ENCODE peak calls at places on chromosome 19, in five cellular contexts. L is H1, Q is A549, N is K562, B is HepG2. J is an unnamed sample.

GRCh38 chr19:31110331-31110730 is 238.9 kb downstream of the TSHZ3 start:
- DNase-seq in L (peak), Q (peak), N (no peak), B (no peak), J (no peak)

GRCh38 chr19:48308695-48309586 is 16.4 kb upstream of the EMP3 start:
- DNase-seq in L (no peak), Q (peak), N (peak), B (peak), J (no peak)

GRCh38 chr19:45592366-45592765 is 7.8 kb upstream of the OPA3 start:
- DNase-seq in L (no peak), Q (no peak), N (no peak), B (no peak), J (no peak)

GRCh38 chr19:45848922-45849321 is 14.0 kb downstream of the SYMPK start:
- DNase-seq in L (no peak), Q (peak), N (no peak), B (peak), J (no peak)

GRCh38 chr19:1069009-1069779 is 2.2 kb downstream of the ARHGAP45 start:
- DNase-seq in L (no peak), Q (no peak), N (no peak), B (no peak), J (no peak)

GRCh38 chr19:12350890-12351197 is 14.6 kb downstream of the ZNF442 start:
- DNase-seq in L (no peak), Q (no peak), N (no peak), B (no peak), J (no peak)

GRCh38 chr19:3958836-3959765 is 11.8 kb downstream of the DAPK3 start:
- DNase-seq in L (no peak), Q (no peak), N (no peak), B (no peak), J (no peak)

GRCh38 chr19:16118489-16119033 is 6.9 kb downstream of the RAB8A start:
- DNase-seq in L (no peak), Q (no peak), N (no peak), B (no peak), J (peak)

GRCh38 chr19:41426116-41426841 is 895 bp downstream of the B3GNT8 start:
- DNase-seq in L (no peak), Q (no peak), N (no peak), B (no peak), J (no peak)

GRCh38 chr19:33795370-33796163 is 1.1 kb upstream of the KCTD15 start:
- DNase-seq in L (no peak), Q (peak), N (peak), B (peak), J (no peak)

GRCh38 chr19:850221-850978 is 1.7 kb upstream of the ELANE start:
- DNase-seq in L (no peak), Q (peak), N (peak), B (no peak), J (no peak)

GRCh38 chr19:4113398-4114088 is 10.4 kb downstream of the MAP2K2 start:
- DNase-seq in L (no peak), Q (no peak), N (no peak), B (no peak), J (no peak)

GRCh38 chr19:10419646-10420443 is 493 bp upstream of the PDE4A start:
- DNase-seq in L (peak), Q (peak), N (peak), B (no peak), J (no peak)

GRCh38 chr19:42115219-42115618 is 17.0 kb downstream of the POU2F2 start:
- DNase-seq in L (no peak), Q (no peak), N (no peak), B (no peak), J (no peak)

GRCh38 chr19:32921624-32922023 is 50.1 kb downstream of the CEP89 start:
- DNase-seq in L (no peak), Q (no peak), N (no peak), B (no peak), J (no peak)

GRCh38 chr19:54211214-54211613 is 10.6 kb downstream of the RPS9 start:
- DNase-seq in L (no peak), Q (no peak), N (no peak), B (no peak), J (no peak)

GRCh38 chr19:2302319-2303208 is 5.4 kb downstream of the LINGO3 start:
- DNase-seq in L (no peak), Q (no peak), N (peak), B (no peak), J (no peak)

GRCh38 chr19:56155124-56155687 is 14.1 kb downstream of the ZNF444 start:
- DNase-seq in L (no peak), Q (peak), N (peak), B (no peak), J (no peak)

GRCh38 chr19:5891938-5892771 is 11.4 kb downstream of the NDUFA11 start:
- DNase-seq in L (no peak), Q (peak), N (peak), B (no peak), J (no peak)

GRCh38 chr19:12932392-12933286 is 872 bp downstream of the FARSA start:
- DNase-seq in L (no peak), Q (no peak), N (no peak), B (no peak), J (no peak)

GRCh38 chr19:56115490-56115889 is 5.6 kb downstream of the ZNF787 start:
- DNase-seq in L (no peak), Q (no peak), N (no peak), B (no peak), J (no peak)

GRCh38 chr19:57248646-57249045 is 8.2 kb downstream of the ZNF805 start:
- DNase-seq in L (no peak), Q (no peak), N (no peak), B (no peak), J (no peak)

DNA sequence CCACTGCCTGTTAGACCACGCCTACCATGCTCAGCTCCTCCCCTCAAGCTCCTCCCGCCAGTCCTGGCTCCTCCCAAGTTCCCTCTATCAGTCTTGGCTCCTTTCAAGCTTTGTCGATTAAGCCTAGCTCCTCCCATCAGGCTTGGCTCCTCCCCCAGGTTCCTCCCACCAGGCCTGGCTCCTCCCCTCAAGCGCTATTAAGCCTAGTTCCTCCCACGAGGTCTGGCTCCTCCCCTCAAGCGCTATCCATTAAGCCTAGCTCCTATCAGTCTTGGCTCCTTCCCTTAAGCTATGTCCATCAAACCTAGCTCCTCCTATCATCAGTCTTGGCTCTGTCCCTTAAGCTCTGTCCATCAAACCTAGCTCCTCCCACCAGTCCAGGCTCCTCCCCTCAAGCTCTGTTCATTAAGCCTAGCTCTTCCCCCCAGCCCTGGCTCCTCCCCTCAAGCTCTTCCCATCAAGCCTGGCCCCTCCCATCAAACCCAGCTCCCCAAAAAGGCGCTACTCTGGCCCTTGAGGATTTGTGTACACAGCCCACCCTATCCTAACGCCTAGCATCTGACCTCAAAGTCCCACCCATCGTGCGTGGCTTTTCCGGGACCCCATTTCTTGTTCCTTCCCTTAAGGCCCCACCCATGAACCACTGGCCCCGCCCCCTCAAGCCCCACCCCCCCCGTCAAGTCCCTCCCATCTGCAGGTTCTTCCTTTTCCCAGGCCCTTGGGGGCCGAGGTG is 10.0 kb downstream of the CAMSAP3 start:
- DNase-seq in L (peak), Q (peak), N (peak), B (peak), J (peak)
- TF ChIP-seq KDM1A in L (no peak), Q (no peak), N (no peak), B (no peak), J (no peak)

GRCh38 chr19:51810228-51810627 is 15.3 kb downstream of the FPR3 start:
- DNase-seq in L (no peak), Q (peak), N (peak), B (peak), J (no peak)
- TF ChIP-seq KDM1A in L (no peak), Q (no peak), N (no peak), B (no peak), J (no peak)

GRCh38 chr19:40424637-40425449 is 949 bp downstream of the SERTAD1 start:
- DNase-seq in L (no peak), Q (no peak), N (peak), B (no peak), J (no peak)

GRCh38 chr19:40422428-40423226 is 3.2 kb downstream of the SERTAD1 start:
- DNase-seq in L (no peak), Q (no peak), N (no peak), B (no peak), J (no peak)

GRCh38 chr19:40423938-40424337 is 1.9 kb downstream of the SERTAD1 start:
- DNase-seq in L (no peak), Q (no peak), N (no peak), B (no peak), J (no peak)

GRCh38 chr19:40421468-40421778 is 4.4 kb downstream of the SERTAD1 start:
- DNase-seq in L (no peak), Q (no peak), N (no peak), B (no peak), J (no peak)

GRCh38 chr19:40423227-40423566 is 2.6 kb downstream of the SERTAD1 start:
- DNase-seq in L (no peak), Q (no peak), N (no peak), B (no peak), J (no peak)
- TF ChIP-seq KDM1A in L (no peak), Q (no peak), N (no peak), B (no peak), J (no peak)

DNA sequence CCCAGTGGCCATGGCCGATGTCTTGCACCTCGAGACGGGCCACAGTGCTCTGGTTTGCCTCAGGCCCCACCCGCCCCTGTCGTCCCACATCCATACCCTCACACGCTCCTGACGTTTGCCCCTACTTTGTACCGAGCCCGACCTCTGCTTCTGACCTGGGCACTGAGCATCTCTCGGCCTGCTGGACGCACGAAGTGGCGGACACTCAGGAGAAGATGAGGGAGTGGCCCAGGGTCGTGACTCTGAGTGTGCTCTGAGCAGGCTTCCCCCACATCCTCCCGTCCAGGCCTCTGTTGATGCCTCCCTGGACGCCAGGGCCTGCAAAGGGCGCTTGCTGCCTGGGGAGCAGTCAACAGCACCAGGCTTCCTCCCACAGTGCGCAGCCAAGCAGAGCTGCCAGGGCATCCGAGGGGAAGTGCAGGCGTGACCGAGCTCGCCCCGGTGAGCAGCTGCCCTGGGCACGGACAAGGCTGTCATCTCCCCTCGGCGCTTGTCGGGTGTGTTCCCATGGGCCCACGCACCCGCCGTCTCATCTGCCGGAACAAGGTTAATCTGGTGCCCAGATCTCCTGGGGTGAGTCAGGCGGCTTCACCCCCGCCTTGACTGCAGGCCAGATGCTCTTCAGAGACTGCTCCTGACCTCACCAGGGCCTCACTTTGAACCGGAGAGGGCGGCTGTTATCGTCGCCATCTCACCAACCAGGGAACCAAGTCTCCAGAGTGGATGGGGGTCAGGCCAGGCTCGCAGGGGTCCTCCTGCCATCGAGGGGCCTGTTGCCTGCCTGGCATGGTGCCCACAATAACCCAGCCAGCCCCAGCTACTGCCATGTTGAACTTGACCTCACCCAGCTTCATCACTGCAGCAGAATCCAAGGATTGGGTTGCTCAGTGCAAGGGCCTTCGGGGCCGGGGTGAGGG is 27.2 kb downstream of the COMP start:
- DNase-seq in L (no peak), Q (no peak), N (peak), B (no peak), J (no peak)
- TF ChIP-seq KDM1A in L (no peak), Q (no peak), N (no peak), B (no peak), J (no peak)

J was measured in GM12878.